ENCODE peak calls at places on chromosomes 3 and 15, in ten cellular contexts. Z, D, R, F, U, J, E, B, T and Q are unnamed samples.

GRCh38 chr3:58306662-58307286 is 454 bp downstream of the HTD2 start:
- DNase-seq in Z (peak), D (peak), R (peak), F (no peak), U (no peak), J (peak), E (no peak), B (peak), T (peak), Q (peak)

GRCh38 chr3:29695201-29695904 is 414.5 kb downstream of the RBMS3 start:
- DNase-seq in Z (peak), D (peak), R (peak), F (no peak), U (peak), J (no peak), E (no peak), B (peak), T (no peak), Q (no peak)

GRCh38 chr3:129061077-129061887 is 703 bp downstream of the GP9 start:
- DNase-seq in Z (no peak), D (no peak), R (no peak), F (no peak), U (no peak), J (no peak), E (no peak), B (no peak), T (no peak), Q (no peak)

GRCh38 chr3:46671541-46672348 is 21.7 kb downstream of the ALS2CL start:
- DNase-seq in Z (no peak), D (no peak), R (no peak), F (no peak), U (no peak), J (peak), E (no peak), B (no peak), T (peak), Q (no peak)

GRCh38 chr3:8610961-8611360 is 33.6 kb downstream of the SSUH2 start:
- DNase-seq in Z (no peak), D (no peak), R (no peak), F (no peak), U (no peak), J (no peak), E (no peak), B (no peak), T (no peak), Q (no peak)

GRCh38 chr15:40340740-40341400 is at the start of gene CCDC9B:
- DNase-seq in Z (peak), D (peak), R (peak), F (peak), U (peak), J (peak), E (no peak), B (peak), T (no peak), Q (peak)

GRCh38 chr3:29757054-29757777 is 476.3 kb downstream of the RBMS3 start:
- DNase-seq in Z (peak), D (peak), R (peak), F (no peak), U (no peak), J (no peak), E (no peak), B (no peak), T (no peak), Q (peak)

GRCh38 chr3:169573129-169573528 is 90.4 kb downstream of the MECOM start:
- DNase-seq in Z (peak), D (no peak), R (no peak), F (no peak), U (no peak), J (no peak), E (no peak), B (no peak), T (no peak), Q (no peak)

GRCh38 chr3:83622526-83622925 is 1336.3 kb upstream of the CADM2 start:
- DNase-seq in Z (no peak), D (no peak), R (no peak), F (no peak), U (no peak), J (no peak), E (no peak), B (no peak), T (no peak), Q (no peak)

GRCh38 chr15:56929389-56929788 is 10.9 kb downstream of the TCF12 start:
- DNase-seq in Z (peak), D (peak), R (peak), F (no peak), U (no peak), J (no peak), E (no peak), B (no peak), T (no peak), Q (no peak)

GRCh38 chr3:11379238-11379823 is 107.1 kb downstream of the ATG7 start:
- DNase-seq in Z (peak), D (peak), R (peak), F (no peak), U (no peak), J (no peak), E (peak), B (peak), T (no peak), Q (peak)

GRCh38 chr3:169999433-169999832 is 32.8 kb downstream of the SEC62 start:
- DNase-seq in Z (no peak), D (no peak), R (no peak), F (no peak), U (no peak), J (no peak), E (no peak), B (no peak), T (no peak), Q (no peak)

GRCh38 chr15:62503451-62503850 is 338.4 kb upstream of the C2CD4B start:
- DNase-seq in Z (peak), D (no peak), R (no peak), F (no peak), U (no peak), J (no peak), E (no peak), B (peak), T (no peak), Q (peak)

GRCh38 chr15:79315623-79316328 is 4.9 kb downstream of the TMED3 start:
- DNase-seq in Z (no peak), D (no peak), R (no peak), F (no peak), U (no peak), J (no peak), E (no peak), B (no peak), T (no peak), Q (no peak)

GRCh38 chr15:92992712-92993111 is 92.6 kb downstream of the CHD2 start:
- DNase-seq in Z (no peak), D (no peak), R (no peak), F (no peak), U (no peak), J (no peak), E (no peak), B (no peak), T (no peak), Q (no peak)

GRCh38 chr3:148042663-148043445 is 633.7 kb downstream of the ZIC1 start:
- DNase-seq in Z (peak), D (peak), R (no peak), F (no peak), U (no peak), J (no peak), E (no peak), B (no peak), T (no peak), Q (no peak)

GRCh38 chr3:185779461-185779860 is 45.4 kb downstream of the IGF2BP2 start:
- DNase-seq in Z (no peak), D (no peak), R (no peak), F (no peak), U (no peak), J (no peak), E (no peak), B (no peak), T (no peak), Q (no peak)

GRCh38 chr3:139388961-139389551 is 391 bp downstream of the COPB2 start:
- DNase-seq in Z (no peak), D (no peak), R (no peak), F (no peak), U (no peak), J (no peak), E (no peak), B (no peak), T (no peak), Q (no peak)

GRCh38 chr3:69817988-69818387 is 78.7 kb downstream of the MITF start:
- DNase-seq in Z (no peak), D (no peak), R (no peak), F (no peak), U (no peak), J (no peak), E (no peak), B (no peak), T (no peak), Q (no peak)

GRCh38 chr3:10443272-10443671 is 62.1 kb downstream of the ATP2B2 start:
- DNase-seq in Z (no peak), D (no peak), R (no peak), F (no peak), U (no peak), J (no peak), E (no peak), B (no peak), T (no peak), Q (no peak)

GRCh38 chr15:61750271-61751084 is 309.8 kb downstream of the VPS13C start:
- DNase-seq in Z (no peak), D (no peak), R (peak), F (no peak), U (no peak), J (peak), E (no peak), B (no peak), T (no peak), Q (peak)

GRCh38 chr3:51398595-51399310 is 7.7 kb downstream of the RBM15B start:
- DNase-seq in Z (no peak), D (no peak), R (no peak), F (no peak), U (no peak), J (no peak), E (no peak), B (no peak), T (no peak), Q (no peak)

GRCh38 chr3:105944721-105945120 is 75.9 kb upstream of the CBLB start:
- DNase-seq in Z (peak), D (peak), R (peak), F (no peak), U (peak), J (no peak), E (no peak), B (peak), T (no peak), Q (peak)

GRCh38 chr3:136906725-136907124 is 44.7 kb downstream of the NCK1 start:
- DNase-seq in Z (no peak), D (no peak), R (no peak), F (no peak), U (no peak), J (no peak), E (no peak), B (no peak), T (no peak), Q (no peak)
- TF ChIP-seq CTCF in Z (no peak), D (no peak), R (no peak), F (no peak), U (no peak), J (no peak), E (no peak), B (no peak), T (no peak), Q (no peak)

GRCh38 chr15:90691369-90691768 is 25.8 kb upstream of the BLM start:
- DNase-seq in Z (no peak), D (no peak), R (no peak), F (no peak), U (no peak), J (peak), E (no peak), B (no peak), T (no peak), Q (no peak)
- TF ChIP-seq CTCF in Z (peak), D (no peak), R (peak), F (no peak), U (peak), J (no peak), E (no peak), B (no peak), T (peak), Q (no peak)

GRCh38 chr3:122921791-122922651 is 105.5 kb downstream of the SEMA5B start:
- DNase-seq in Z (peak), D (no peak), R (peak), F (no peak), U (no peak), J (no peak), E (no peak), B (peak), T (peak), Q (peak)
- TF ChIP-seq CTCF in Z (no peak), D (no peak), R (no peak), F (no peak), U (no peak), J (peak), E (no peak), B (no peak), T (peak), Q (peak)

GRCh38 chr3:183825380-183826161 is at the start of gene MAP6D1:
- DNase-seq in Z (peak), D (peak), R (peak), F (no peak), U (no peak), J (peak), E (peak), B (peak), T (peak), Q (peak)
- TF ChIP-seq CTCF in Z (peak), D (peak), R (peak), F (peak), U (peak), J (peak), E (peak), B (peak), T (peak), Q (peak)

GRCh38 chr15:53869044-53869805 is 109.0 kb upstream of the UNC13C start:
- DNase-seq in Z (no peak), D (no peak), R (peak), F (no peak), U (no peak), J (no peak), E (no peak), B (peak), T (peak), Q (no peak)
- TF ChIP-seq CTCF in Z (no peak), D (no peak), R (peak), F (no peak), U (peak), J (no peak), E (peak), B (no peak), T (peak), Q (peak)

GRCh38 chr3:159158213-159158612 is 356.4 kb downstream of the MFSD1 start:
- DNase-seq in Z (peak), D (no peak), R (peak), F (no peak), U (no peak), J (no peak), E (no peak), B (no peak), T (no peak), Q (peak)
- TF ChIP-seq CTCF in Z (no peak), D (no peak), R (peak), F (no peak), U (no peak), J (no peak), E (peak), B (no peak), T (no peak), Q (peak)

GRCh38 chr3:13027154-13027553 is 46.1 kb downstream of the IQSEC1 start:
- DNase-seq in Z (no peak), D (no peak), R (no peak), F (no peak), U (no peak), J (peak), E (no peak), B (peak), T (peak), Q (no peak)
- TF ChIP-seq CTCF in Z (no peak), D (peak), R (no peak), F (no peak), U (no peak), J (no peak), E (no peak), B (no peak), T (peak), Q (no peak)

DNA sequence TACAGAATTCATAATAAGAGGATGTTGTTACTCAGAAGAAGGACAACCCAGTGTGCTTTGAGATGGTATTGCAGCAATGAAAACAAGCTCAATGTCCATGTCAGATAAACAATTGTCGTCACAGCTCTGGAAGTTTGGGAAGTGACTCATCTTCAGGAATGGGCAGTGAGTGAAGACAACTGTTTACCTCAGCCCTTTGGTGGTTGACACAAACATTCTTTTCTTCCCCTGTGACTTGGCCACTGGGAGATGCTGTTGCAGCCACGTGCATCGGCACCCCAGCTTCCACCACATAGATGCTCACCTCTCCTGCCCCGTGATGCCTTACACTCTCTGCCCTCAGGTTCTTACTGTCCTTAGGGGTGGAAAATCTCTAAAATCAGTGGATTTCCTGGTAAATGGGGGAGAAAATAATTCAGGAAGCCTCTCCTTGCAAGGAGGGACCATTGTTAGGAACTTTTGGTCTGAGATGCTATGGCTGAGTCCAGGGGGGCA is 114.1 kb upstream of the GALNT15 start:
- DNase-seq in Z (peak), D (peak), R (peak), F (peak), U (peak), J (no peak), E (peak), B (peak), T (peak), Q (peak)
- TF ChIP-seq CTCF in Z (peak), D (peak), R (peak), F (peak), U (peak), J (peak), E (peak), B (peak), T (peak), Q (no peak)

GRCh38 chr3:133294253-133294652 is 105.6 kb upstream of the BFSP2 start:
- DNase-seq in Z (peak), D (peak), R (peak), F (no peak), U (no peak), J (no peak), E (no peak), B (no peak), T (no peak), Q (no peak)
- TF ChIP-seq CTCF in Z (no peak), D (no peak), R (no peak), F (no peak), U (no peak), J (no peak), E (no peak), B (no peak), T (no peak), Q (no peak)